ENCODE peak calls at places on chromosomes 12 and 14, in five cellular contexts. U is midbrain; P is CD4-positive, CD25-positive, alpha-beta regulatory T cell; E is ELF-1; K is astrocyte of the cerebellum. Q is an unnamed sample.

GRCh38 chr14:68774771-68775613 is 17.9 kb downstream of the ZFP36L1 start:
- DNase-seq in K (no peak), E (no peak), P (no peak), U (no peak), Q (no peak)

GRCh38 chr12:45914090-45914489 is 76.3 kb downstream of the SCAF11 start:
- DNase-seq in P (no peak), U (no peak), E (peak; percentile 18), K (peak; percentile 18), Q (no peak)

GRCh38 chr12:76242813-76243540 is 105.2 kb downstream of the BBS10 start:
- DNase-seq in E (no peak), U (no peak), K (no peak), P (no peak), Q (no peak)

GRCh38 chr14:102532204-102532658 is 22.7 kb upstream of the ANKRD9 start:
- DNase-seq in P (no peak), E (no peak), U (no peak), K (no peak), Q (no peak)

GRCh38 chr14:101929946-101930345 is 34.4 kb upstream of the DYNC1H1 start:
- DNase-seq in U (no peak), K (no peak), P (no peak), E (no peak), Q (no peak)

GRCh38 chr12:64679487-64679983 is 69.2 kb downstream of the RASSF3 start:
- DNase-seq in K (peak; percentile 69), U (no peak), E (no peak), P (peak; percentile 57), Q (peak; percentile 45)

GRCh38 chr12:128190614-128191013 is 76.4 kb upstream of the TMEM132C start:
- DNase-seq in U (peak; percentile 1), K (no peak), P (no peak), E (peak; percentile 63), Q (no peak)

GRCh38 chr12:124848621-124849380 is 14.9 kb downstream of the SCARB1 start:
- DNase-seq in E (no peak), K (no peak), P (no peak), U (peak; percentile 14), Q (peak; percentile 60)

GRCh38 chr12:63037721-63038120 is 102.8 kb upstream of the PPM1H start:
- DNase-seq in U (no peak), P (no peak), K (no peak), E (no peak), Q (no peak)

GRCh38 chr14:81269100-81269978 is 48.6 kb upstream of the GTF2A1 start:
- DNase-seq in E (peak; percentile 69), P (no peak), K (peak; percentile 63), U (peak; percentile 73), Q (peak; percentile 68)

GRCh38 chr14:77324816-77325745 is 4.2 kb downstream of the GSTZ1 start:
- DNase-seq in P (no peak), E (peak; percentile 59), K (no peak), U (no peak), Q (no peak)

GRCh38 chr12:53184828-53185227 is 4.1 kb upstream of the CSAD start:
- DNase-seq in K (no peak), U (no peak), P (no peak), E (no peak), Q (no peak)

GRCh38 chr14:103898204-103898603 is 30.1 kb upstream of the TDRD9 start:
- DNase-seq in K (no peak), P (no peak), U (no peak), E (no peak), Q (no peak)

GRCh38 chr12:25382311-25383106 is 131.8 kb upstream of the KRAS start:
- DNase-seq in K (no peak), P (no peak), E (no peak), U (no peak), Q (no peak)

GRCh38 chr12:105330283-105330937 is at the start of gene C12orf75:
- DNase-seq in E (peak; percentile 67), K (peak; percentile 34), P (peak; percentile 85), U (peak; percentile 27), Q (peak; percentile 46)

GRCh38 chr14:20327005-20327869 is 5.8 kb downstream of the CCNB1IP1 start:
- DNase-seq in U (peak; percentile 76), E (no peak), P (peak; percentile 12), K (peak; percentile 42), Q (peak; percentile 68)

GRCh38 chr12:108722992-108723766 is 8.1 kb downstream of the CORO1C start:
- DNase-seq in K (peak; percentile 39), U (peak; percentile 17), P (no peak), E (no peak), Q (no peak)

GRCh38 chr12:94603434-94604068 is 46.8 kb downstream of the TMCC3 start:
- DNase-seq in K (no peak), E (no peak), P (no peak), U (no peak), Q (no peak)